ENCODE peak calls at places on chromosomes 11 and 22, in six cellular contexts. F is fibroblast of pulmonary artery, M is astrocyte of the spinal cord, H is transverse colon, E is IMR-90, N is ovary. R is an unnamed sample.

GRCh38 chr11:39174965-39175364 is 2284.5 kb downstream of the LRRC4C start:
- DNase-seq in F (no peak), H (no peak), E (no peak), N (no peak), M (no peak), R (no peak)

GRCh38 chr11:128407962-128408361 is 179.4 kb downstream of the ETS1 start:
- DNase-seq in E (peak), N (no peak), H (no peak), F (peak), M (peak), R (no peak)

GRCh38 chr22:23404689-23405365 is 175.3 kb downstream of the IGLL1 start:
- DNase-seq in H (no peak), F (peak), N (no peak), E (peak), M (peak), R (no peak)

GRCh38 chr22:23098718-23099524 is 28.6 kb downstream of the GNAZ start:
- DNase-seq in N (peak), F (no peak), E (no peak), H (peak), M (peak), R (peak)

GRCh38 chr11:65427691-65428577 is 5.3 kb downstream of the NEAT1 start:
- DNase-seq in N (peak), H (peak), E (peak), F (peak), M (peak), R (no peak)

GRCh38 chr22:23282516-23282915 is 102.2 kb downstream of the BCR start:
- DNase-seq in N (no peak), E (no peak), M (no peak), F (no peak), H (no peak), R (no peak)

GRCh38 chr11:132960273-132960672 is 572.0 kb downstream of the OPCML start:
- DNase-seq in F (no peak), H (no peak), N (no peak), E (no peak), M (no peak), R (no peak)

GRCh38 chr11:13963949-13964770 is 1.6 kb downstream of the SPON1 start:
- DNase-seq in M (no peak), N (peak), E (no peak), F (no peak), H (peak), R (no peak)

GRCh38 chr11:68503281-68503687 is 42.7 kb downstream of the PPP6R3 start:
- DNase-seq in E (peak), F (peak), N (no peak), M (peak), H (no peak), R (no peak)

DNA sequence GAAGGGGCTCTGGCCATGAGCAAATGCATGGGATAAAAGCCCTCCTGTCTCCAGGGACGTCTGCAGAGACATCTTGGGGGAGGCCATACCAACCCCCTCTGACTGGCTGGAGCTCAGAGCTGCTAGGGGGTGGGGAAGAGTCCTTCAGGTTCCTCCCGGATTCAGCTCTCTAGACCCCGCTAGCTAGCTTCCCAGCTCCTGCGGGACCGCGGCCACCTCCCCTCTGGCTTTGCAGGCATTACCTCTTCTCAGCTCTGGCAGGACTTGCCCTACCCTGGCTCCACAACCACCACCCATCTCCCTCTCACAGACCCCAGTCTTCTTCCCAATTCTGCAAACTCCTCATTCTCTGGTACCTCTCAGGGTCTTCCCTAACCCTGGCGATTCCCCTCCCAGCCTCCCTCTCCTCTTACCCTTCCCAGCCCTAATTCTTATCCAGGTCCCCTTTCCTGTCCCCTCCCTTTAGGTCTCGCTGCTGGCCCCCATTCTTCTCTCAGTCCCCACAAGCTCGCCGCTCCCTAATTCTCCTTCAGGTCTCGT is 782 bp downstream of the SYT13 start:
- DNase-seq in H (peak), N (no peak), E (no peak), F (no peak), M (no peak), R (no peak)
- H3K4me3 ChIP-seq in H (no peak), N (no peak), E (no peak), F (no peak), M (no peak), R (peak)

GRCh38 chr11:8793114-8793777 is 110.7 kb downstream of the RPL27A start:
- DNase-seq in F (peak), E (peak), H (no peak), M (no peak), N (no peak), R (no peak)
- H3K4me3 ChIP-seq in F (no peak), E (no peak), H (no peak), M (no peak), N (no peak), R (no peak)

DNA sequence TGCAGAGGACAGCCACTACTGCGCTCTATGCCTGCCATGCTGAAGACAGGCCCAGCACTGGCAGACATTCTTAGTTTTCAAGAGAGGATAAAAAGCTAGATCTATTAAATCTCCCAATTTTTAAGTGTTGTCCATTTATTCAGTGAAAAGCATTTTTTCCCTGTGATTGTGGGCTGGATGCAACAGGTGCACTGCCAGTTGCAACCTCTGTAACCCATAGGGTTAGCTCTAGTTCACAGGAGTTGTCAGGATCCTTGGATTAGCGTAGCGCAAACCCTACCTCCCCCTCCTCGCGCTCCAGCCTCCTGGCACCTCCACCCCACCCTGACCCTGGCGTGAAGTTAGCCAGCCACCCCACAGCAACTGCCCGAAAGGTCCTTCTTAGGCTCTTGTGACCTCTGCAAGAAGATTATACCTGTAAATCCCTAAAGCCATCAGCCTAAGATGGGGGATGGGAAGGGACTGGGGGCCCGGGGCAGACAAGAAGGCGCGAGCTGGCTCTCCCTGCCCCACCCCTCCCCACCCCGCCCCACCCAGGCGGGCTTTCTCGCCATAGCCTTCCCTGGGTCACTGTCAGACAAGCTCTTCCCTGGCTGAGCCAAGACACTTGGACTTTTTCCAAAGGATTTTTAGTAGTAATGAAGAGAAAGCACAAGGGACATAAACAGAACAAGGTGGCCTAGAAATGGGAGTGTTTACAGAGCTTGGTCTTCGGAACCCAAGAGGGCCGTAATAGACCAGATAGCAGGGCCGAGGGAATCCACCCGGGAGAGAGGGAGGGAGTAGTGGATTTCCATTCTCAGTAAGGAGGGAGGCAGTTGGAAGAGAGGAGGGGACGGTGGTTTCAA is 31.0 kb downstream of the EIF3F start:
- DNase-seq in M (peak), E (no peak), F (no peak), H (no peak), N (no peak), R (no peak)
- H3K4me3 ChIP-seq in M (peak), E (peak), F (peak), H (peak), N (peak), R (peak)

DNA sequence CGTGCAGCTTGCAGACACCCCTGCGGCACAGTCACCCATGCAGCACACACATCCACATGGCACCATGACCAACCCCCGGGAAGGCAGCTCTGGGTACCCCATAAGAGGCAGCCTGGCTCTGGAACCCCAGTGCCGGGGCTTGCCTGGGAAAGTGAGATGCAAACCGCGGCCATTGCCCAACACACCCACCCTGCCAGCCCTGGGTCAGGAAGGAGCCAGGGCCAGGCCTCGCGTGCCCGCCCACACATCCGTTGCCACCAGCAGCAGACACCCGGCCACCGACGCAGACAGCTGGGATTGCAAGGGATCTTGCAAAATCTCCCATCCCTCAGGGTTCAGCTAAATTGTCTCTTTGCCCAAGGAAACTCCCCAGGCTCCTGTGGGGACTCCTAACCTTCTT is 9.9 kb downstream of the CASTOR1 start:
- DNase-seq in F (no peak), E (no peak), N (no peak), H (no peak), M (no peak), R (no peak)
- H3K4me3 ChIP-seq in F (no peak), E (no peak), N (no peak), H (no peak), M (no peak), R (no peak)

GRCh38 chr11:15807827-15808226 is 548.5 kb downstream of the SOX6 start:
- DNase-seq in M (no peak), F (peak), E (no peak), H (no peak), N (no peak), R (no peak)

GRCh38 chr11:15806217-15806616 is 550.1 kb downstream of the SOX6 start:
- DNase-seq in E (no peak), N (no peak), F (no peak), M (peak), H (no peak), R (no peak)

GRCh38 chr11:15805726-15806125 is 550.6 kb downstream of the SOX6 start:
- DNase-seq in E (no peak), M (no peak), F (no peak), N (no peak), H (no peak), R (no peak)

GRCh38 chr11:15810079-15810478 is 546.3 kb downstream of the SOX6 start:
- DNase-seq in M (no peak), E (no peak), N (no peak), H (no peak), F (no peak), R (no peak)

DNA sequence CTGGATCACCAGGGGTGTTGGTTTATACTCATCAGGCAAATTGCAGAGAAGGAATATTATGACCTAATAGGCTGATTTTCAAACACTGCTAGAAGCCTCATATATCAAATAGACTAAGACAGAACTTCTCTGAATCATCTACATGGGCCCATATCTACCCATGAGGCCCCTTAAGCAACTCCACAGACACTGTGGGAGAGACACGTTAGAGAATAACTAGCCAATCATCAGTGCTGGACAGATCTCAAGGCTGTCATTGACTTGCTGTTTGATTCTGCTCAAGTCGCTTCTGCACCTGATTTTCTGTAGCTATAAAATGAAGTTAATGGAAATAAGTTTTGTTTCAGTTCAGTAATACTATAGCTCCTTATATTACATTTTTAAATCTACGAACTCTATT is 545.8 kb downstream of the SOX6 start:
- DNase-seq in H (no peak), M (no peak), N (no peak), F (no peak), E (no peak), R (no peak)
- H3K4me3 ChIP-seq in H (no peak), M (no peak), N (no peak), F (no peak), E (no peak), R (no peak)

GRCh38 chr11:8913961-8914660 is 3.1 kb downstream of the AKIP1 start:
- DNase-seq in E (peak), F (peak), M (peak), N (no peak), H (peak), R (peak)
- H3K4me3 ChIP-seq in E (no peak), F (peak), M (peak), N (no peak), H (no peak), R (peak)

R was measured in dorsolateral prefrontal cortex.